ENCODE peak calls at places on chromosomes 1 and 21, in six cellular contexts. C, T, A, B, K and Y are unnamed samples. For H3K9me3 and H3K4me1, the result is how much of the 10 kb centered on the place peaks cover.

GRCh38 chr1:214717323-214717722 is 114.3 kb downstream of the CENPF start:
- DNase-seq in C (no peak), T (no peak), A (no peak), B (peak), K (peak), Y (no peak)

GRCh38 chr1:208015255-208015654 is 104.3 kb upstream of the CD34 start:
- DNase-seq in C (no peak), T (no peak), A (no peak), B (no peak), K (no peak), Y (no peak)

GRCh38 chr1:44806025-44806703 is 987 bp downstream of the DYNLT4 start:
- DNase-seq in C (no peak), T (no peak), A (no peak), B (no peak), K (no peak), Y (no peak)

GRCh38 chr1:35939484-35939883 is 8.6 kb downstream of the AGO3 start:
- DNase-seq in C (no peak), T (no peak), A (no peak), B (no peak), K (no peak), Y (no peak)

GRCh38 chr1:22412932-22413727 is 38.5 kb upstream of the ZBTB40 start:
- DNase-seq in C (peak), T (no peak), A (no peak), B (peak), K (peak), Y (no peak)

GRCh38 chr21:35989185-35989735 is 71.1 kb downstream of the SETD4 start:
- DNase-seq in C (no peak), T (no peak), A (no peak), B (no peak), K (peak), Y (no peak)

GRCh38 chr1:234666206-234666605 is 56.2 kb upstream of the IRF2BP2 start:
- DNase-seq in C (no peak), T (no peak), A (no peak), B (no peak), K (peak), Y (no peak)

GRCh38 chr1:6935379-6936307 is 150.4 kb downstream of the CAMTA1 start:
- DNase-seq in C (peak), T (no peak), A (no peak), B (no peak), K (no peak), Y (no peak)

GRCh38 chr1:218717611-218718010 is 372.5 kb downstream of the TGFB2 start:
- DNase-seq in C (peak), T (no peak), A (no peak), B (no peak), K (peak), Y (no peak)

GRCh38 chr1:3596663-3597598 is 14.4 kb downstream of the MEGF6 start:
- DNase-seq in C (no peak), T (no peak), A (no peak), B (no peak), K (no peak), Y (no peak)

GRCh38 chr1:12152106-12152891 is 14.5 kb upstream of the TNFRSF1B start:
- DNase-seq in C (no peak), T (no peak), A (no peak), B (no peak), K (no peak), Y (no peak)

GRCh38 chr1:23999156-23999671 is 19.1 kb upstream of the SRSF10 start:
- DNase-seq in C (no peak), T (no peak), A (no peak), B (no peak), K (peak), Y (no peak)

GRCh38 chr1:7960165-7960564 is 1.3 kb upstream of the PARK7 start:
- DNase-seq in C (no peak), T (no peak), A (no peak), B (no peak), K (no peak), Y (no peak)

GRCh38 chr1:67496329-67496728 is 66.1 kb upstream of the SERBP1 start:
- DNase-seq in C (no peak), T (no peak), A (no peak), B (no peak), K (no peak), Y (no peak)

GRCh38 chr1:67743072-67743725 is 58.2 kb downstream of the GADD45A start:
- DNase-seq in C (no peak), T (peak), A (no peak), B (no peak), K (no peak), Y (no peak)

GRCh38 chr1:36419569-36419968 is 21.9 kb upstream of the LSM10 start:
- DNase-seq in C (no peak), T (no peak), A (no peak), B (no peak), K (peak), Y (no peak)

GRCh38 chr1:57325117-57325516 is 98.7 kb downstream of the DAB1 start:
- DNase-seq in C (no peak), T (no peak), A (no peak), B (no peak), K (no peak), Y (no peak)

GRCh38 chr1:205939690-205940330 is 3.4 kb downstream of the SLC26A9 start:
- DNase-seq in C (no peak), T (peak), A (peak), B (peak), K (no peak), Y (peak)

GRCh38 chr1:116546354-116546977 is 24.4 kb downstream of the CD58 start:
- DNase-seq in C (no peak), T (no peak), A (no peak), B (no peak), K (no peak), Y (no peak)

GRCh38 chr1:204885790-204886189 is 15.1 kb downstream of the NFASC start:
- DNase-seq in C (no peak), T (no peak), A (no peak), B (no peak), K (peak), Y (peak)

GRCh38 chr1:65812065-65812464 is 19.4 kb downstream of the PDE4B start:
- DNase-seq in C (peak), T (peak), A (peak), B (peak), K (peak), Y (no peak)

GRCh38 chr1:233242827-233243483 is 52.6 kb downstream of the PCNX2 start:
- DNase-seq in C (peak), T (no peak), A (no peak), B (no peak), K (no peak), Y (no peak)

GRCh38 chr1:5611855-5612254 is 380.4 kb downstream of the NPHP4 start:
- DNase-seq in C (no peak), T (no peak), A (peak), B (peak), K (no peak), Y (no peak)

GRCh38 chr1:66764994-66765578 is 12.8 kb downstream of the DYNLT5 start:
- DNase-seq in C (peak), T (peak), A (peak), B (peak), K (peak), Y (peak)

GRCh38 chr1:63892632-63893395 is 119.0 kb downstream of the ROR1 start:
- DNase-seq in C (no peak), T (no peak), A (no peak), B (peak), K (peak), Y (peak)

GRCh38 chr1:150186789-150187559 is 37.3 kb downstream of the PLEKHO1 start:
- DNase-seq in C (peak), T (peak), A (peak), B (peak), K (peak), Y (peak)

GRCh38 chr1:197782719-197783328 is 7.5 kb upstream of the DENND1B start:
- DNase-seq in C (peak), T (no peak), A (no peak), B (no peak), K (no peak), Y (no peak)

GRCh38 chr1:81170721-81171120 is 630.0 kb upstream of the ADGRL2 start:
- DNase-seq in C (no peak), T (no peak), A (no peak), B (no peak), K (no peak), Y (no peak)
- H3K9me3 ChIP-seq in C (under half), T (under half), A (under half), B (under half), K (under half), Y (under half)

DNA sequence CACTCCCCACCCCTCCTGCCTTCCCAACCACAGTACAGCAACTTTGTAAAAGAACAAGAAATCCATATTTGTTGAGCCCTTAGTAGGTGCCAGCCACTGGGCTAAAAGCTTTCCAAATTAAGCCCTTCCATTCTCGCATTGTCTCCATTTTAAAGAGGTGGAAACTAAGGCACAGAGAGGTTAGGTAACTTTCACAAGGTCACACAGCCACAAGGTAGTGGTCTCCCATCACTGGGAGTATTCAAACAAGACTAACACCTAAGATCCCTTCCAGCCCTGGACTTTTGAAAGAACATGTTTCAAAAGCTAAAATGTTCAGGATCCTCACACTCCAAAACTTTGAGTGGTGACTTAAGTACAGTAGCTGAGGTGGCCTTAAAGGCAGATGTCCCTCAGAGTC is 3.2 kb downstream of the SDC3 start:
- DNase-seq in C (no peak), T (no peak), A (no peak), B (no peak), K (no peak), Y (no peak)
- H3K4me1 ChIP-seq in C (under half), T (under half), A (under half), B (under half), K (under half), Y (under half)

GRCh38 chr1:43389326-43390313 is at the start of the genes MED8 and SZT2:
- DNase-seq in C (peak), T (peak), A (peak), B (peak), K (peak), Y (peak)
- TF ChIP-seq EZH2 in C (no peak), T (no peak), A (no peak), B (no peak), K (no peak), Y (no peak)

GRCh38 chr1:227685807-227686206 is 49.3 kb downstream of the JMJD4 start:
- DNase-seq in C (no peak), T (no peak), A (no peak), B (no peak), K (no peak), Y (no peak)
- H3K9me3 ChIP-seq in C (under half), T (under half), A (under half), B (under half), K (under half), Y (under half)

GRCh38 chr21:38809170-38809878 is 3.6 kb downstream of the ETS2 start:
- DNase-seq in C (no peak), T (no peak), A (no peak), B (no peak), K (no peak), Y (no peak)
- H3K4me1 ChIP-seq in C (half or more), T (under half), A (under half), B (half or more), K (under half), Y (half or more)

GRCh38 chr1:50415235-50416149 is 7.8 kb downstream of the DMRTA2 start:
- DNase-seq in C (no peak), T (no peak), A (no peak), B (no peak), K (no peak), Y (no peak)
- TF ChIP-seq EZH2 in C (peak), T (no peak), A (no peak), B (no peak), K (peak), Y (peak)

GRCh38 chr1:114379358-114379757 is 131.6 kb downstream of the TRIM33 start:
- DNase-seq in C (no peak), T (no peak), A (no peak), B (no peak), K (no peak), Y (no peak)
- H3K9me3 ChIP-seq in C (under half), T (under half), A (under half), B (under half), K (under half), Y (under half)

GRCh38 chr1:25774206-25774804 is 25.7 kb upstream of the SELENON start:
- DNase-seq in C (no peak), T (no peak), A (no peak), B (no peak), K (no peak), Y (peak)

GRCh38 chr1:25772164-25772563 is 27.8 kb upstream of the SELENON start:
- DNase-seq in C (no peak), T (no peak), A (no peak), B (no peak), K (no peak), Y (no peak)

GRCh38 chr1:25772692-25773245 is 27.2 kb upstream of the SELENON start:
- DNase-seq in C (no peak), T (no peak), A (no peak), B (no peak), K (no peak), Y (no peak)

GRCh38 chr1:25773441-25774125 is 26.4 kb upstream of the SELENON start:
- DNase-seq in C (no peak), T (no peak), A (no peak), B (peak), K (no peak), Y (no peak)

GRCh38 chr1:25774921-25775774 is 24.8 kb upstream of the SELENON start:
- DNase-seq in C (no peak), T (no peak), A (no peak), B (no peak), K (no peak), Y (no peak)
- H3K4me1 ChIP-seq in C (under half), T (under half), A (under half), B (under half), K (under half), Y (under half)

GRCh38 chr1:220879509-220880366 is 495 bp downstream of the HLX start:
- DNase-seq in C (peak), T (peak), A (no peak), B (peak), K (peak), Y (peak)
- TF ChIP-seq EZH2 in C (no peak), T (no peak), A (no peak), B (no peak), K (no peak), Y (peak)